ENCODE peak calls at places on chromosome 21, in five cellular contexts. One of them, this sample, is unnamed. For H3K4me1, the result is how much of the 10 kb centered on the place peaks cover.

GRCh38 chr21:15826147-15826780 is 96.5 kb downstream of the USP25 start:
- DNase-seq in GM23248: peak
- DNase-seq in GM23338: peak
- DNase-seq in PC-3: peak
- DNase-seq in OCI-LY7: peak
- DNase-seq in this sample: peak

GRCh38 chr21:14376854-14377253 is 6.1 kb downstream of the HSPA13 start:
- DNase-seq in PC-3: peak
- DNase-seq in GM23248: no peak
- DNase-seq in GM23338: peak
- DNase-seq in OCI-LY7: peak
- DNase-seq in this sample: no peak

GRCh38 chr21:29279531-29279930 is 19.2 kb upstream of the BACH1 start:
- DNase-seq in GM23248: no peak
- DNase-seq in PC-3: no peak
- DNase-seq in OCI-LY7: no peak
- DNase-seq in GM23338: no peak
- DNase-seq in this sample: no peak

GRCh38 chr21:14754259-14754604 is 208.1 kb upstream of the SAMSN1 start:
- DNase-seq in GM23338: no peak
- DNase-seq in OCI-LY7: no peak
- DNase-seq in GM23248: no peak
- DNase-seq in PC-3: no peak
- DNase-seq in this sample: no peak

GRCh38 chr21:28309596-28309995 is 683.1 kb downstream of the LTN1 start:
- DNase-seq in GM23248: no peak
- DNase-seq in OCI-LY7: no peak
- DNase-seq in PC-3: no peak
- DNase-seq in GM23338: no peak
- DNase-seq in this sample: no peak

GRCh38 chr21:29637126-29637525 is 302.7 kb downstream of the GRIK1 start:
- DNase-seq in OCI-LY7: no peak
- DNase-seq in GM23338: no peak
- DNase-seq in GM23248: no peak
- DNase-seq in PC-3: no peak
- DNase-seq in this sample: no peak

GRCh38 chr21:28684351-28684750 is 308.3 kb downstream of the LTN1 start:
- DNase-seq in OCI-LY7: no peak
- DNase-seq in GM23248: no peak
- DNase-seq in PC-3: no peak
- DNase-seq in GM23338: no peak
- DNase-seq in this sample: no peak

GRCh38 chr21:31117046-31117916 is 79.0 kb upstream of the KRTAP19-8 start:
- DNase-seq in GM23338: no peak
- DNase-seq in GM23248: peak
- DNase-seq in OCI-LY7: no peak
- DNase-seq in PC-3: peak
- DNase-seq in this sample: peak

GRCh38 chr21:41011968-41012367 is 156.0 kb upstream of the BACE2 start:
- DNase-seq in GM23338: no peak
- DNase-seq in OCI-LY7: no peak
- DNase-seq in GM23248: no peak
- DNase-seq in PC-3: no peak
- DNase-seq in this sample: no peak

GRCh38 chr21:28632718-28633408 is 359.8 kb downstream of the LTN1 start:
- DNase-seq in GM23248: peak
- DNase-seq in PC-3: peak
- DNase-seq in GM23338: peak
- DNase-seq in OCI-LY7: no peak
- DNase-seq in this sample: no peak

GRCh38 chr21:14863745-14864210 is 201.0 kb downstream of the NRIP1 start:
- DNase-seq in GM23248: no peak
- DNase-seq in PC-3: peak
- DNase-seq in OCI-LY7: no peak
- DNase-seq in GM23338: no peak
- DNase-seq in this sample: peak

GRCh38 chr21:25362375-25363267 is 244.7 kb downstream of the MRPL39 start:
- DNase-seq in GM23248: no peak
- DNase-seq in PC-3: no peak
- DNase-seq in OCI-LY7: no peak
- DNase-seq in GM23338: no peak
- DNase-seq in this sample: no peak

GRCh38 chr21:25361765-25362164 is 245.5 kb downstream of the MRPL39 start:
- DNase-seq in GM23338: no peak
- DNase-seq in GM23248: no peak
- DNase-seq in PC-3: no peak
- DNase-seq in OCI-LY7: no peak
- DNase-seq in this sample: no peak

GRCh38 chr21:25360593-25360992 is 246.7 kb downstream of the MRPL39 start:
- DNase-seq in GM23248: peak
- DNase-seq in OCI-LY7: no peak
- DNase-seq in PC-3: peak
- DNase-seq in GM23338: no peak
- DNase-seq in this sample: no peak

GRCh38 chr21:25361097-25361496 is 246.2 kb downstream of the MRPL39 start:
- DNase-seq in GM23248: no peak
- DNase-seq in GM23338: no peak
- DNase-seq in OCI-LY7: no peak
- DNase-seq in PC-3: peak
- DNase-seq in this sample: no peak

DNA sequence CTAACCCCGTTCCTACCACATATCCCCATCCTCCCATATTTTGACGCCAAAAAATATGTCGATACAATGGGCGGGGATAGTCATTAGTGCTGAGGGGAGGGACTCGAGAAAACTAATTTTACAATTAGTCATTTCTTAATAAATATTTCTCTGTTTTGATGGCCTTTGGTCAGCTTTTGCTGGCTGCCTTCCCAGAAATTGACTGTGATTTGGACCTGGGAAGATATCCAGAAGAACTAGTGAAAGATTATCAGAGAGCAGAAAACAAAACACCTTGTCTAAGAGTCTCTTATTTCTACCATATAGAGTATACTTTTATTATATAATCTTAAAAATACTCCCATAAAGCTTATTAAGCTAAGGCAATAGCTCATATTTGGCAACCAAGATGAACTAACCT is 247.6 kb downstream of the MRPL39 start:
- DNase-seq in GM23338: no peak
- DNase-seq in OCI-LY7: no peak
- DNase-seq in GM23248: no peak
- DNase-seq in PC-3: peak
- DNase-seq in this sample: no peak
- TF ChIP-seq EZH2phosphoT487 in GM23338: no peak
- TF ChIP-seq EZH2phosphoT487 in OCI-LY7: no peak
- TF ChIP-seq EZH2phosphoT487 in GM23248: no peak
- TF ChIP-seq EZH2phosphoT487 in PC-3: no peak
- TF ChIP-seq EZH2phosphoT487 in this sample: no peak

GRCh38 chr21:45556645-45557601 is 14.7 kb upstream of the SLC19A1 start:
- DNase-seq in GM23338: no peak
- DNase-seq in PC-3: no peak
- DNase-seq in OCI-LY7: no peak
- DNase-seq in GM23248: peak
- DNase-seq in this sample: no peak

GRCh38 chr21:45556302-45556644 is 14.0 kb upstream of the SLC19A1 start:
- DNase-seq in GM23248: no peak
- DNase-seq in PC-3: no peak
- DNase-seq in GM23338: no peak
- DNase-seq in OCI-LY7: no peak
- DNase-seq in this sample: no peak

GRCh38 chr21:45555251-45555556 is 13.0 kb upstream of the SLC19A1 start:
- DNase-seq in GM23248: no peak
- DNase-seq in GM23338: no peak
- DNase-seq in OCI-LY7: no peak
- DNase-seq in PC-3: no peak
- DNase-seq in this sample: no peak

GRCh38 chr21:45554477-45555175 is 12.4 kb upstream of the SLC19A1 start:
- DNase-seq in OCI-LY7: peak
- DNase-seq in GM23338: peak
- DNase-seq in PC-3: peak
- DNase-seq in GM23248: peak
- DNase-seq in this sample: peak

GRCh38 chr21:45555557-45556301 is 13.5 kb upstream of the SLC19A1 start:
- DNase-seq in GM23248: peak
- DNase-seq in OCI-LY7: peak
- DNase-seq in PC-3: peak
- DNase-seq in GM23338: peak
- DNase-seq in this sample: peak
- H3K4me3 ChIP-seq in GM23248: peak
- H3K4me3 ChIP-seq in OCI-LY7: peak
- H3K4me3 ChIP-seq in PC-3: peak
- H3K4me3 ChIP-seq in GM23338: peak
- H3K4me3 ChIP-seq in this sample: peak

GRCh38 chr21:34807146-34807880 is 138.5 kb downstream of the CLIC6 start:
- DNase-seq in OCI-LY7: no peak
- DNase-seq in PC-3: peak
- DNase-seq in GM23338: no peak
- DNase-seq in GM23248: peak
- DNase-seq in this sample: peak
- H3K4me1 ChIP-seq in OCI-LY7: under half
- H3K4me1 ChIP-seq in PC-3: half or more
- H3K4me1 ChIP-seq in GM23338: under half
- H3K4me1 ChIP-seq in GM23248: half or more
- H3K4me1 ChIP-seq in this sample: under half

DNA sequence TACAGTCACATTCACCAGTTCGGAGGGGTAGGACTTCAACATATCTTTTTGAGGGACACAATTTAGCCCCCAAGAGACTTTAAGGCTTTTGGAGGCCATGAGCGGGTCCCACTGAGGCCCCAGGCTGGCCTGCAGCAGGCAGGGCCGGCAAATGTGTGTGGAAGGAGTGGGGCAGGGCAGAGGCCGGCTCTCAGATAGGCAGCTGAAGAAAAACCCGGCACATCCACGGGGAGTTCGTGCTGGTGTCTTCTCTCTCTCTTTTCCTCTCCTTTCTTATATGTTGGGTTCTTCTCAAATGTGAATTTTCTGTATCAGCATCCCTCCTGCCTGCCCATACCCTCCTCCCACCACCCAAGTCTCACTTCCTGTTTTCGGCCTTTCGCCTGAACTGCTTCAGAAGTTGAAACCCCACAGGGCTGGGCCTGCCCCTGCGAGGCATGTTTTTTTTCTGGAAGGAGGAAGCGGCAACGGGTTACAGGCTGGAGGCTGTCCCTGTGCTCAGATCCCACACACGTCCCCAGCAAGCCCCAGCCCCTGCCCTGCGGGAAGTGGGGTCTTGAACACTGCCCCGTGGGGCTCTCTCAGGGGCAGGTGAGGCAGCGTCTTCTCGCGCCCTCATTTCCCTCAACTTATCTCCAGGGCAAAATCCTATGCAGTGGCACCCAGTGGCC is 9.8 kb upstream of the UMODL1 start:
- DNase-seq in GM23338: no peak
- DNase-seq in PC-3: no peak
- DNase-seq in GM23248: no peak
- DNase-seq in OCI-LY7: peak
- DNase-seq in this sample: no peak
- TF ChIP-seq EZH2phosphoT487 in GM23338: no peak
- TF ChIP-seq EZH2phosphoT487 in PC-3: no peak
- TF ChIP-seq EZH2phosphoT487 in GM23248: no peak
- TF ChIP-seq EZH2phosphoT487 in OCI-LY7: no peak
- TF ChIP-seq EZH2phosphoT487 in this sample: no peak

DNA sequence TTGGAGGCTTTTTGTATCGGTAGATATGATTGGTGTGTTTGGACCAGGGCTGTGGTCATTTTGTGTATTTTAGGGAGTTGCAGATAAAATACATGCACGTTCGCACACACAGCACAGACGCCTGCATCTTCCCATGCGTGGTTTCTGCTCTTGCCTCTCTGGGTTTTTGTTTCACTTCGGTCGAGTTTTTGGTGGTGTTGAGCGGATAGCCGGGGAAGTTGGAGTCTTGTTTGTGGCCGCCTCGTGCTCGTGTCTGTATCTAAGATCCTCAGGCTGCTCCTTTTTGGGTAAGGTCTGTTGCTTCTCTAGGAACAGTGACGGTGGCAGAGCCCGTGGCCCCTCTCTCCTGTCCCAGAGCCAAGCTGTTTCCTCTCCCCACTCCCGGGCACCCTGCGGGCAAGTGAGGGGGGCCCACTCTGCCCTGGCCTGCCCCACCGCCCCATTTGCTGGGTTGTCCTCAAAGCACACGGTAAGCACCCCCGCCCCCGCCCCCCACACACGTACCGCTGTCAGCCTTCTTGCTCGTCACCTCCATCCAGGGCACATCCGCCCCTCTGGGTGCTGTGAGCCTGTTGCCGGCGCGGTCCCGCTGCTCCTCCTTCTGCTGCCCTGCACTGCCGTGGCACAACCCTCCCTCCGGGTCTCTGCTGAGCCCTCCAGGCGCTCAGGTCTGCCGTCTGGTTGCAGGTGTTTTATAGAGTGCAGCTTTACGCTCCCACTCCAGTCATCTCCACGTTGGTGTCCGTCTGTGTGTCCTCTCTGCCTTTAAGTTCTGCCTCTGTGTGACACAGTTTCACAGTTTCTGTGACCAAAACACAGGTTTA is 51.9 kb downstream of the AGPAT3 start:
- DNase-seq in GM23248: peak
- DNase-seq in PC-3: no peak
- DNase-seq in GM23338: no peak
- DNase-seq in OCI-LY7: no peak
- DNase-seq in this sample: no peak
- H3K4me3 ChIP-seq in GM23248: peak
- H3K4me3 ChIP-seq in PC-3: no peak
- H3K4me3 ChIP-seq in GM23338: no peak
- H3K4me3 ChIP-seq in OCI-LY7: no peak
- H3K4me3 ChIP-seq in this sample: no peak

GRCh38 chr21:43741425-43742096 is 22.6 kb downstream of the PDXK start:
- DNase-seq in PC-3: no peak
- DNase-seq in OCI-LY7: no peak
- DNase-seq in GM23248: no peak
- DNase-seq in GM23338: peak
- DNase-seq in this sample: no peak
- H3K4me1 ChIP-seq in PC-3: under half
- H3K4me1 ChIP-seq in OCI-LY7: under half
- H3K4me1 ChIP-seq in GM23248: under half
- H3K4me1 ChIP-seq in GM23338: under half
- H3K4me1 ChIP-seq in this sample: under half

DNA sequence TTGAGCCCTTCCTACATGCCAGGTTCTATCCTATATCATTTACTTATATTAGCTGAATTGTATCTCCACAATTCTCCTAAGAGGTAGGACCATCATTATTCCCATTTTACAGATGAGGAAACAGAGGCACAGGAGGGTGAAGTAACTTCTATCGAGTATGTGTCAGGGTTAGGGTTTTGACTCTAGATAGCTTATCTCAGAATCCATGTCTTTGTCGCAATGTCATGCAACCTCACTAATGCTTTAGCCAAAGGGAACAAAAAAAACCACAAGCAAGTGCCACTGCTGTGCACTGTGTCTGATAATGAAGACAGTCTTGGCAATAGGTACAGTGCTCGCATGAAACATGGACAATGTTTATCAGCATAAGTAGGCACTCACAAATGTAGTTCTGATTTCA is 95.4 kb upstream of the CLDN14 start:
- DNase-seq in OCI-LY7: no peak
- DNase-seq in GM23248: no peak
- DNase-seq in PC-3: no peak
- DNase-seq in GM23338: no peak
- DNase-seq in this sample: no peak
- TF ChIP-seq EZH2phosphoT487 in OCI-LY7: no peak
- TF ChIP-seq EZH2phosphoT487 in GM23248: no peak
- TF ChIP-seq EZH2phosphoT487 in PC-3: no peak
- TF ChIP-seq EZH2phosphoT487 in GM23338: no peak
- TF ChIP-seq EZH2phosphoT487 in this sample: no peak

This sample was measured in hepatocyte.